ENCODE peak calls at places on chromosome 20, in seven cellular contexts. M is kidney epithelial cell, T is lower leg skin, V is GM06990, D is Caco-2, F is AG09319, Z is K562. A is an unnamed sample.
A peak's percentile ranks its signal among the peaks of the same experiment; 100 is the strongest.

GRCh38 chr20:57593134-57593886 is 26.9 kb downstream of the ZBP1 start:
- DNase-seq in M (no peak), T (no peak), V (no peak), D (no peak), F (no peak), Z (peak; percentile 60), A (no peak)

GRCh38 chr20:36367907-36368306 is 61.8 kb downstream of the DLGAP4 start:
- DNase-seq in M (no peak), T (no peak), V (no peak), D (no peak), F (no peak), Z (no peak), A (no peak)

GRCh38 chr20:49562341-49563014 is 5.5 kb downstream of the PTGIS start:
- DNase-seq in M (no peak), T (peak; percentile 71), V (no peak), D (peak; percentile 61), F (no peak), Z (peak; percentile 46), A (no peak)

GRCh38 chr20:54251093-54251492 is 43.2 kb downstream of the PFDN4 start:
- DNase-seq in M (no peak), T (no peak), V (no peak), D (no peak), F (no peak), Z (no peak), A (no peak)

GRCh38 chr20:6887966-6888365 is 120.5 kb downstream of the BMP2 start:
- DNase-seq in M (no peak), T (no peak), V (no peak), D (no peak), F (no peak), Z (no peak), A (no peak)

GRCh38 chr20:51503376-51503775 is 39.1 kb downstream of the NFATC2 start:
- DNase-seq in M (no peak), T (no peak), V (no peak), D (no peak), F (no peak), Z (no peak), A (no peak)

GRCh38 chr20:9035129-9035528 is 33.8 kb upstream of the PLCB4 start:
- DNase-seq in M (peak; percentile 72), T (no peak), V (no peak), D (no peak), F (peak; percentile 64), Z (no peak), A (no peak)

GRCh38 chr20:23186808-23187207 is 100.7 kb upstream of the CD93 start:
- DNase-seq in M (no peak), T (no peak), V (no peak), D (no peak), F (no peak), Z (no peak), A (no peak)

GRCh38 chr20:18191336-18191735 is 53.7 kb downstream of the KAT14 start:
- DNase-seq in M (no peak), T (no peak), V (no peak), D (peak; percentile 74), F (no peak), Z (no peak), A (no peak)

GRCh38 chr20:24863356-24863755 is 85.7 kb upstream of the CST7 start:
- DNase-seq in M (no peak), T (no peak), V (no peak), D (no peak), F (peak; percentile 43), Z (no peak), A (no peak)

GRCh38 chr20:38224534-38224933 is 36.0 kb downstream of the KIAA1755 start:
- DNase-seq in M (no peak), T (no peak), V (no peak), D (no peak), F (no peak), Z (no peak), A (no peak)

GRCh38 chr20:38223743-38224100 is 36.8 kb downstream of the KIAA1755 start:
- DNase-seq in M (no peak), T (no peak), V (no peak), D (no peak), F (no peak), Z (no peak), A (no peak)

GRCh38 chr20:38221041-38221589 is 39.4 kb downstream of the KIAA1755 start:
- DNase-seq in M (no peak), T (peak; percentile 32), V (peak; percentile 63), D (peak; percentile 92), F (no peak), Z (peak; percentile 88), A (peak; percentile 64)

GRCh38 chr20:38222231-38222922 is 38.2 kb downstream of the KIAA1755 start:
- DNase-seq in M (no peak), T (peak; percentile 46), V (peak; percentile 18), D (peak; percentile 88), F (no peak), Z (peak; percentile 81), A (peak; percentile 59)

DNA sequence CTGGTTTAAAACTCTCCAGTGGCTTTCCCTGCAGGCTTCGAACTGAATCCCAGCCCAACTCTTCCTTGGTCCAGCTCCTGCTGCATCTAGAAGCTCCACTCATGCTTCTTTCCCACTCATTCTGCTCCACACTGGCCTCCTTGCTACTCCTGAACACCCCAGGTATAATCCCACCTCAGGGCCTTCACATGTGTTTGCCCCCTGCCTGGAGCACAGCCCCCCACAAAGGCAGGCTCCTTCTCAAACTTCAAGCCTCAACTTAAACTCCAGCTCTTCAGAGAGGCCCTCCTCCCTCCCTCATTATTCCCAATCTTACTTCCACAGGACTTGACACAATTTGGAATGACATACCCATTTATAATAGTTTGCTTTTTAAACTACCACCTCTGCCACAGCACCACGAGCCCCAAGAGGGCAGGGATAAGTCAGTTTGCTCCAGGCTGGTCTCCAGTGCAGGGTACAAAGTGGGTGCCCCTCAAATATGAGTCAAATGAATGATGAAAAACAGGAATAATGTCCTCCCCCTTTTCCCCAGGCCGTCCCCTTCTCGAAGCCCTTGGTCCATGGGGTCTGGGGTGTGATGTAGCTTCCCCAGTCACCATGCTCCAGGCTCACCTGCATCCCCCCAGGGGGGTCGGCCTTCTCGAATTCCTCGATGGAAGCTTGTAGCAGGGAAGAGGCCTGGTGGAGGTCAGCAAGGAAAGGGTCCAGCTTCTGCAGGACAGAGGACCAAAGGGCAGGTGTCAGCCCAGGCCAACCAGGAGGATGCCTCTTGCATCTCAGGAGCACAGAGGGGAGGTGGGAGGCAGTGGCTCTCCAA is 37.4 kb downstream of the KIAA1755 start:
- DNase-seq in M (no peak), T (no peak), V (no peak), D (no peak), F (no peak), Z (no peak), A (no peak)
- TF ChIP-seq CTCF in M (no peak), T (no peak), V (no peak), D (no peak), F (no peak), Z (no peak), A (no peak)

GRCh38 chr20:59412251-59412650 is 111.8 kb downstream of the EDN3 start:
- DNase-seq in M (no peak), T (no peak), V (no peak), D (no peak), F (no peak), Z (no peak), A (no peak)

GRCh38 chr20:59413326-59413865 is 113.0 kb downstream of the EDN3 start:
- DNase-seq in M (no peak), T (no peak), V (no peak), D (no peak), F (no peak), Z (no peak), A (no peak)

GRCh38 chr20:59411191-59411988 is 111.0 kb downstream of the EDN3 start:
- DNase-seq in M (no peak), T (no peak), V (no peak), D (no peak), F (no peak), Z (no peak), A (no peak)

GRCh38 chr20:59415224-59415623 is 114.8 kb downstream of the EDN3 start:
- DNase-seq in M (no peak), T (no peak), V (no peak), D (no peak), F (no peak), Z (no peak), A (no peak)

DNA sequence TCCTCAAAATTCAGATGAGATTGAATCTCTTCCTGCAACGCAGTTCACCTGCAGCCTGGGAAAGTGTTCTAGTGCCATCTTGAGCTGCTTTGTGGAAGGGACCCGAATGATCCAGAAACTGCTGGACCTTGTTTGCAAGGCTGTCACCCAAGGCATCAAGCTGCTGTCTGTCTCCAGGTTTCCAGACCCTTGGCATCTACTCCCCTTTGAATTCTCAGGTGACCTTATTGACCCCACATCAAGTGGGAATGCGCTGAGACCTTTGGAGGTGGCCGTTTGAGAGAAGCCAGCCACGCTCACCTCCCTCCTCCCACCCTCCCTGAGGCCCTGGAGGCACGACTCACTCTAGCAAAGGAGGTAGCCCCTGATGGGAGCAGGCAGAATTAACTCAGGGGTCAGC is 112.5 kb downstream of the EDN3 start:
- DNase-seq in M (no peak), T (no peak), V (no peak), D (peak; percentile 72), F (no peak), Z (no peak), A (no peak)
- TF ChIP-seq CTCF in M (no peak), T (no peak), V (no peak), D (peak; percentile 38), F (no peak), Z (no peak), A (no peak)

DNA sequence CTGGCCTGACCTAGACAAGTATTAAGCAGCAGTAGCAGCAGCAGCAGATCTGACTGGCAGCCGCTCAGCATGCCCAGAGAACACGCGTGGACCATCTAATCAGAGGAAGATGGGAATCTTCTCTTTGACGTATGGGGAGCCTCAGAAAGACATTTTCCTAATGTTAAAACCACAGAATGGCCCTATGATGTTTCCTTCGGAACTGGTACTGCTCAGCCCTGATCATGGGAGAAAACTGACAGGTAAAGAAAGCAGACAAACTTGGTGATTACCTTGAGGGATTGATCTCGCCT is 6.2 kb downstream of the PSMA7 start:
- DNase-seq in M (no peak), T (no peak), V (no peak), D (no peak), F (no peak), Z (no peak), A (no peak)
- TF ChIP-seq CTCF in M (no peak), T (no peak), V (no peak), D (no peak), F (no peak), Z (peak; percentile 15), A (no peak)

GRCh38 chr20:21129861-21130260 is 4.0 kb downstream of the KIZ start:
- DNase-seq in M (no peak), T (no peak), V (no peak), D (no peak), F (no peak), Z (no peak), A (no peak)
- TF ChIP-seq CTCF in M (no peak), T (no peak), V (no peak), D (no peak), F (no peak), Z (peak; percentile 18), A (no peak)

GRCh38 chr20:41245086-41245707 is 72.3 kb downstream of the ZHX3 start:
- DNase-seq in M (no peak), T (no peak), V (peak; percentile 4), D (no peak), F (no peak), Z (no peak), A (peak; percentile 4)
- TF ChIP-seq CTCF in M (peak; percentile 1), T (no peak), V (no peak), D (no peak), F (peak; percentile 5), Z (no peak), A (no peak)

GRCh38 chr20:859661-860294 is 26.3 kb downstream of the FAM110A start:
- DNase-seq in M (no peak), T (no peak), V (no peak), D (no peak), F (no peak), Z (no peak), A (no peak)
- TF ChIP-seq CTCF in M (no peak), T (no peak), V (no peak), D (no peak), F (no peak), Z (no peak), A (no peak)

GRCh38 chr20:38658879-38659612 is 57.4 kb downstream of the ARHGAP40 start:
- DNase-seq in M (no peak), T (no peak), V (no peak), D (peak; percentile 72), F (no peak), Z (peak; percentile 64), A (peak; percentile 33)
- TF ChIP-seq CTCF in M (peak; percentile 74), T (no peak), V (peak; percentile 76), D (peak; percentile 98), F (peak; percentile 34), Z (peak; percentile 86), A (peak; percentile 74)

A was measured in GM12865.